ENCODE peak calls at places on chromosomes 3 and 15, in seven cellular contexts. One of them, this sample, is unnamed.

GRCh38 chr15:74565381-74566085 is 24.5 kb downstream of the ARID3B start:
- DNase-seq in left lung: no peak
- DNase-seq in body of pancreas: no peak
- DNase-seq in NB4: no peak
- DNase-seq in tibial nerve: no peak
- DNase-seq in adrenal gland: no peak
- DNase-seq in gastrocnemius medialis: no peak
- DNase-seq in this sample: no peak

GRCh38 chr15:97989330-97989729 is 28.8 kb downstream of the ARRDC4 start:
- DNase-seq in left lung: no peak
- DNase-seq in tibial nerve: no peak
- DNase-seq in adrenal gland: no peak
- DNase-seq in NB4: no peak
- DNase-seq in body of pancreas: no peak
- DNase-seq in gastrocnemius medialis: no peak
- DNase-seq in this sample: no peak

GRCh38 chr3:66809579-66809958 is 188.5 kb upstream of the KBTBD8 start:
- DNase-seq in NB4: peak; percentile 3
- DNase-seq in gastrocnemius medialis: no peak
- DNase-seq in tibial nerve: no peak
- DNase-seq in adrenal gland: no peak
- DNase-seq in body of pancreas: peak; percentile 39
- DNase-seq in left lung: no peak
- DNase-seq in this sample: no peak

GRCh38 chr3:106030620-106030945 is 161.8 kb upstream of the CBLB start:
- DNase-seq in tibial nerve: no peak
- DNase-seq in left lung: no peak
- DNase-seq in gastrocnemius medialis: no peak
- DNase-seq in body of pancreas: no peak
- DNase-seq in adrenal gland: no peak
- DNase-seq in NB4: no peak
- DNase-seq in this sample: no peak

GRCh38 chr3:100630664-100631063 is 21.3 kb downstream of the ADGRG7 start:
- DNase-seq in gastrocnemius medialis: no peak
- DNase-seq in left lung: no peak
- DNase-seq in adrenal gland: no peak
- DNase-seq in NB4: no peak
- DNase-seq in tibial nerve: no peak
- DNase-seq in body of pancreas: no peak
- DNase-seq in this sample: no peak

GRCh38 chr3:128318275-128318920 is 148.3 kb downstream of the DNAJB8 start:
- DNase-seq in left lung: peak; percentile 68
- DNase-seq in tibial nerve: no peak
- DNase-seq in gastrocnemius medialis: no peak
- DNase-seq in NB4: no peak
- DNase-seq in adrenal gland: peak; percentile 56
- DNase-seq in body of pancreas: no peak
- DNase-seq in this sample: no peak

GRCh38 chr3:193805448-193805847 is 212.4 kb downstream of the OPA1 start:
- DNase-seq in tibial nerve: peak; percentile 46
- DNase-seq in gastrocnemius medialis: peak; percentile 22
- DNase-seq in adrenal gland: peak; percentile 83
- DNase-seq in NB4: no peak
- DNase-seq in body of pancreas: peak; percentile 84
- DNase-seq in left lung: no peak
- DNase-seq in this sample: no peak

GRCh38 chr3:177889158-177889557 is 647.1 kb upstream of the KCNMB2 start:
- DNase-seq in left lung: no peak
- DNase-seq in adrenal gland: no peak
- DNase-seq in body of pancreas: no peak
- DNase-seq in NB4: no peak
- DNase-seq in tibial nerve: no peak
- DNase-seq in gastrocnemius medialis: no peak
- DNase-seq in this sample: no peak

GRCh38 chr15:86916671-86917450 is 837.2 kb downstream of the AGBL1 start:
- DNase-seq in adrenal gland: peak; percentile 73
- DNase-seq in gastrocnemius medialis: no peak
- DNase-seq in NB4: no peak
- DNase-seq in tibial nerve: peak; percentile 47
- DNase-seq in body of pancreas: peak; percentile 19
- DNase-seq in left lung: no peak
- DNase-seq in this sample: no peak

GRCh38 chr15:77036537-77037474 is 34.1 kb downstream of the TSPAN3 start:
- DNase-seq in left lung: peak; percentile 65
- DNase-seq in gastrocnemius medialis: no peak
- DNase-seq in NB4: peak; percentile 6
- DNase-seq in adrenal gland: peak; percentile 51
- DNase-seq in tibial nerve: peak; percentile 12
- DNase-seq in body of pancreas: no peak
- DNase-seq in this sample: no peak

GRCh38 chr3:24237971-24238767 is 256.5 kb downstream of the THRB start:
- DNase-seq in body of pancreas: peak; percentile 54
- DNase-seq in left lung: no peak
- DNase-seq in NB4: peak; percentile 68
- DNase-seq in adrenal gland: peak; percentile 71
- DNase-seq in gastrocnemius medialis: no peak
- DNase-seq in tibial nerve: no peak
- DNase-seq in this sample: no peak

GRCh38 chr3:14907043-14907966 is 40.1 kb upstream of the NR2C2 start:
- DNase-seq in left lung: no peak
- DNase-seq in NB4: no peak
- DNase-seq in adrenal gland: no peak
- DNase-seq in tibial nerve: no peak
- DNase-seq in body of pancreas: no peak
- DNase-seq in gastrocnemius medialis: no peak
- DNase-seq in this sample: no peak

GRCh38 chr15:81498314-81498713 is 124.3 kb upstream of the TMC3 start:
- DNase-seq in body of pancreas: no peak
- DNase-seq in adrenal gland: no peak
- DNase-seq in left lung: no peak
- DNase-seq in gastrocnemius medialis: no peak
- DNase-seq in NB4: no peak
- DNase-seq in tibial nerve: no peak
- DNase-seq in this sample: no peak

GRCh38 chr15:29887719-29888118 is 65.5 kb upstream of the TJP1 start:
- DNase-seq in tibial nerve: no peak
- DNase-seq in gastrocnemius medialis: no peak
- DNase-seq in left lung: no peak
- DNase-seq in NB4: no peak
- DNase-seq in adrenal gland: no peak
- DNase-seq in body of pancreas: no peak
- DNase-seq in this sample: no peak

GRCh38 chr3:194632211-194632982 is 822 bp downstream of the TMEM44 start:
- DNase-seq in adrenal gland: peak; percentile 66
- DNase-seq in gastrocnemius medialis: no peak
- DNase-seq in left lung: peak; percentile 55
- DNase-seq in tibial nerve: no peak
- DNase-seq in body of pancreas: peak; percentile 17
- DNase-seq in NB4: no peak
- DNase-seq in this sample: no peak

GRCh38 chr15:45701108-45701507 is 66.3 kb downstream of the SQOR start:
- DNase-seq in adrenal gland: no peak
- DNase-seq in tibial nerve: no peak
- DNase-seq in NB4: no peak
- DNase-seq in left lung: no peak
- DNase-seq in gastrocnemius medialis: no peak
- DNase-seq in body of pancreas: no peak
- DNase-seq in this sample: no peak

GRCh38 chr15:45702041-45702440 is 67.2 kb downstream of the SQOR start:
- DNase-seq in NB4: no peak
- DNase-seq in gastrocnemius medialis: no peak
- DNase-seq in adrenal gland: no peak
- DNase-seq in body of pancreas: peak; percentile 51
- DNase-seq in left lung: no peak
- DNase-seq in tibial nerve: no peak
- DNase-seq in this sample: no peak

GRCh38 chr15:45705510-45706473 is 71.0 kb downstream of the SQOR start:
- DNase-seq in left lung: no peak
- DNase-seq in body of pancreas: peak; percentile 87
- DNase-seq in NB4: peak; percentile 82
- DNase-seq in tibial nerve: peak; percentile 70
- DNase-seq in gastrocnemius medialis: peak; percentile 53
- DNase-seq in adrenal gland: peak; percentile 92
- DNase-seq in this sample: peak; percentile 48

GRCh38 chr15:45704329-45705249 is 69.8 kb downstream of the SQOR start:
- DNase-seq in adrenal gland: no peak
- DNase-seq in left lung: peak; percentile 83
- DNase-seq in tibial nerve: no peak
- DNase-seq in NB4: no peak
- DNase-seq in body of pancreas: peak; percentile 25
- DNase-seq in gastrocnemius medialis: no peak
- DNase-seq in this sample: no peak

DNA sequence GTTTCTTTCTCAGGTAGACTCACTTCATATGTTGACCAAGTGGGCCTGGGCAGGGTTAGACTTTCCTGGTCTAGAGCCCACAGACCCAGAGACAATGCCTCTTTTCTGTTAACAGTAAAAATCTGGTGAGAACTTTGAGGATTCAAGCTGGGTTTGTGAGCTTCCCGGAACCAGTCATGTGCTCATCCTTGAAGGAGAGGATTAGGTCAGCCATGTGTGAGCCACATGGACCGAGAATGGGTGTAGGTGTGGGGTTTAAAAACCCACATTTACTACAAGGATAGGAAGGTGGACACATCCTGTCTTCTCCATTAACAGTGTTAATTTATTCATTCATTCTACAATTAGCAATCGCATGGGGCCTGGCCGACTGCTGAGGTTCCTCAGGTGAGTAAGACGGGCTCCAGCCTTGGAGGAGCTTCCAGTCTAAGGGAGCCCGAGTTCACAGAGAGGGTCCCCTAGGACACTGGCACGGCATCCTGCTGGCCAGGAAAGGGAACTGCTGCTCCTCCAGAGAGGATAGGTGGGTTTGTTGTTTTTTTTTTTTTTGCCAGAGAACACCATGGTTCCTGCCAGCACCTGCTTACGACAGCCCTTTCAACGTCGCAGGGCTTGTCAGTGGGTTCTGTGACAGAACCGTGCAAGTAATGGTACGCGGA is 69.0 kb downstream of the SQOR start:
- DNase-seq in gastrocnemius medialis: no peak
- DNase-seq in tibial nerve: no peak
- DNase-seq in body of pancreas: no peak
- DNase-seq in NB4: no peak
- DNase-seq in adrenal gland: no peak
- DNase-seq in left lung: no peak
- DNase-seq in this sample: no peak
- TF ChIP-seq CTCF in gastrocnemius medialis: no peak
- TF ChIP-seq CTCF in tibial nerve: no peak
- TF ChIP-seq CTCF in body of pancreas: no peak
- TF ChIP-seq CTCF in NB4: no peak
- TF ChIP-seq CTCF in adrenal gland: no peak
- TF ChIP-seq CTCF in left lung: no peak
- TF ChIP-seq CTCF in this sample: no peak

GRCh38 chr3:102530443-102531195 is 95.8 kb downstream of the ZPLD1 start:
- DNase-seq in left lung: no peak
- DNase-seq in adrenal gland: no peak
- DNase-seq in NB4: no peak
- DNase-seq in gastrocnemius medialis: no peak
- DNase-seq in body of pancreas: no peak
- DNase-seq in tibial nerve: no peak
- DNase-seq in this sample: no peak
- TF ChIP-seq CTCF in left lung: no peak
- TF ChIP-seq CTCF in adrenal gland: no peak
- TF ChIP-seq CTCF in NB4: no peak
- TF ChIP-seq CTCF in gastrocnemius medialis: no peak
- TF ChIP-seq CTCF in body of pancreas: no peak
- TF ChIP-seq CTCF in tibial nerve: no peak
- TF ChIP-seq CTCF in this sample: no peak

GRCh38 chr3:16101295-16102186 is 72.9 kb upstream of the GALNT15 start:
- DNase-seq in NB4: no peak
- DNase-seq in adrenal gland: no peak
- DNase-seq in left lung: no peak
- DNase-seq in tibial nerve: no peak
- DNase-seq in body of pancreas: no peak
- DNase-seq in gastrocnemius medialis: no peak
- DNase-seq in this sample: no peak

GRCh38 chr3:16104161-16104560 is 70.3 kb upstream of the GALNT15 start:
- DNase-seq in left lung: no peak
- DNase-seq in NB4: no peak
- DNase-seq in adrenal gland: no peak
- DNase-seq in gastrocnemius medialis: no peak
- DNase-seq in body of pancreas: no peak
- DNase-seq in tibial nerve: no peak
- DNase-seq in this sample: no peak

GRCh38 chr3:16103472-16103871 is 71.0 kb upstream of the GALNT15 start:
- DNase-seq in gastrocnemius medialis: no peak
- DNase-seq in tibial nerve: no peak
- DNase-seq in NB4: no peak
- DNase-seq in body of pancreas: no peak
- DNase-seq in left lung: no peak
- DNase-seq in adrenal gland: no peak
- DNase-seq in this sample: no peak

GRCh38 chr3:16102187-16102561 is 72.3 kb upstream of the GALNT15 start:
- DNase-seq in left lung: no peak
- DNase-seq in tibial nerve: no peak
- DNase-seq in body of pancreas: no peak
- DNase-seq in gastrocnemius medialis: no peak
- DNase-seq in adrenal gland: no peak
- DNase-seq in NB4: no peak
- DNase-seq in this sample: no peak

GRCh38 chr3:16102905-16103364 is 71.5 kb upstream of the GALNT15 start:
- DNase-seq in left lung: no peak
- DNase-seq in gastrocnemius medialis: no peak
- DNase-seq in adrenal gland: no peak
- DNase-seq in NB4: no peak
- DNase-seq in tibial nerve: no peak
- DNase-seq in body of pancreas: no peak
- DNase-seq in this sample: no peak
- TF ChIP-seq CTCF in left lung: no peak
- TF ChIP-seq CTCF in gastrocnemius medialis: no peak
- TF ChIP-seq CTCF in adrenal gland: peak; percentile 12
- TF ChIP-seq CTCF in NB4: no peak
- TF ChIP-seq CTCF in tibial nerve: no peak
- TF ChIP-seq CTCF in body of pancreas: no peak
- TF ChIP-seq CTCF in this sample: no peak

GRCh38 chr3:55544219-55544618 is 57.1 kb upstream of the WNT5A start:
- DNase-seq in adrenal gland: no peak
- DNase-seq in tibial nerve: no peak
- DNase-seq in left lung: no peak
- DNase-seq in body of pancreas: no peak
- DNase-seq in gastrocnemius medialis: no peak
- DNase-seq in NB4: no peak
- DNase-seq in this sample: no peak

GRCh38 chr3:55547086-55547666 is 60.1 kb upstream of the WNT5A start:
- DNase-seq in body of pancreas: no peak
- DNase-seq in tibial nerve: no peak
- DNase-seq in left lung: no peak
- DNase-seq in gastrocnemius medialis: no peak
- DNase-seq in adrenal gland: no peak
- DNase-seq in NB4: no peak
- DNase-seq in this sample: no peak

GRCh38 chr3:55551644-55552043 is 64.5 kb upstream of the WNT5A start:
- DNase-seq in left lung: no peak
- DNase-seq in gastrocnemius medialis: no peak
- DNase-seq in body of pancreas: no peak
- DNase-seq in adrenal gland: no peak
- DNase-seq in NB4: no peak
- DNase-seq in tibial nerve: no peak
- DNase-seq in this sample: no peak

GRCh38 chr3:55554621-55555020 is 67.5 kb upstream of the WNT5A start:
- DNase-seq in NB4: no peak
- DNase-seq in body of pancreas: no peak
- DNase-seq in gastrocnemius medialis: no peak
- DNase-seq in tibial nerve: no peak
- DNase-seq in left lung: no peak
- DNase-seq in adrenal gland: no peak
- DNase-seq in this sample: no peak

GRCh38 chr3:55549172-55549571 is 62.1 kb upstream of the WNT5A start:
- DNase-seq in left lung: no peak
- DNase-seq in NB4: no peak
- DNase-seq in tibial nerve: no peak
- DNase-seq in adrenal gland: no peak
- DNase-seq in gastrocnemius medialis: no peak
- DNase-seq in body of pancreas: no peak
- DNase-seq in this sample: no peak
- TF ChIP-seq CTCF in left lung: no peak
- TF ChIP-seq CTCF in NB4: no peak
- TF ChIP-seq CTCF in tibial nerve: no peak
- TF ChIP-seq CTCF in adrenal gland: no peak
- TF ChIP-seq CTCF in gastrocnemius medialis: no peak
- TF ChIP-seq CTCF in body of pancreas: no peak
- TF ChIP-seq CTCF in this sample: no peak